ENCODE peak calls at places on chromosome 12, in seven cellular contexts. T is right lobe of liver; U is neural progenitor cell; W is uterus; A is CD4-positive, alpha-beta memory T cell; M is CD8-positive, alpha-beta memory T cell; R is fibroblast of mammary gland. P is an unnamed sample.

GRCh38 chr12:58629376-58629775 is 290.9 kb downstream of the LRIG3 start:
- DNase-seq in T (no peak), U (no peak), W (no peak), A (no peak), M (no peak), R (peak), P (no peak)

GRCh38 chr12:111826316-111826715 is 15.7 kb upstream of the MAPKAPK5 start:
- DNase-seq in T (no peak), U (no peak), W (no peak), A (no peak), M (no peak), R (no peak), P (no peak)

GRCh38 chr12:49225551-49226166 is 36.8 kb upstream of the TUBA1A start:
- DNase-seq in T (no peak), U (no peak), W (no peak), A (no peak), M (no peak), R (peak), P (no peak)

GRCh38 chr12:26744697-26745440 is 88.1 kb downstream of the ITPR2 start:
- DNase-seq in T (no peak), U (no peak), W (no peak), A (no peak), M (no peak), R (peak), P (no peak)

GRCh38 chr12:104182144-104182543 is 33.4 kb upstream of the TXNRD1 start:
- DNase-seq in T (peak), U (no peak), W (peak), A (no peak), M (no peak), R (peak), P (no peak)

GRCh38 chr12:11976005-11976404 is 94.7 kb upstream of the BCL2L14 start:
- DNase-seq in T (no peak), U (no peak), W (no peak), A (no peak), M (no peak), R (no peak), P (no peak)

GRCh38 chr12:28026701-28027100 is 54.2 kb upstream of the PTHLH start:
- DNase-seq in T (no peak), U (no peak), W (no peak), A (no peak), M (no peak), R (no peak), P (no peak)

GRCh38 chr12:16389594-16389993 is 42.1 kb downstream of the MGST1 start:
- DNase-seq in T (no peak), U (no peak), W (no peak), A (no peak), M (no peak), R (peak), P (no peak)

GRCh38 chr12:23415180-23415579 is 534.3 kb downstream of the SOX5 start:
- DNase-seq in T (no peak), U (no peak), W (no peak), A (no peak), M (no peak), R (no peak), P (no peak)

GRCh38 chr12:78470354-78471195 is 394.0 kb upstream of the SYT1 start:
- DNase-seq in T (no peak), U (peak), W (no peak), A (no peak), M (no peak), R (peak), P (peak)

GRCh38 chr12:6947615-6948014 is 3.5 kb upstream of the PTPN6 start:
- DNase-seq in T (no peak), U (no peak), W (no peak), A (peak), M (no peak), R (no peak), P (no peak)

GRCh38 chr12:113407931-113408585 is 4.4 kb upstream of the SDS start:
- DNase-seq in T (no peak), U (no peak), W (no peak), A (no peak), M (no peak), R (peak), P (no peak)

GRCh38 chr12:26935636-26936378 is 2.0 kb downstream of the INTS13 start:
- DNase-seq in T (no peak), U (no peak), W (no peak), A (peak), M (no peak), R (no peak), P (no peak)

GRCh38 chr12:46300906-46301305 is 32.1 kb upstream of the SLC38A1 start:
- DNase-seq in T (no peak), U (no peak), W (no peak), A (no peak), M (no peak), R (peak), P (no peak)

GRCh38 chr12:115761784-115762183 is 515.7 kb downstream of the MED13L start:
- DNase-seq in T (no peak), U (no peak), W (no peak), A (no peak), M (no peak), R (no peak), P (no peak)

GRCh38 chr12:14892726-14893442 is 7.2 kb upstream of the MGP start:
- DNase-seq in T (no peak), U (peak), W (peak), A (no peak), M (no peak), R (peak), P (peak)

GRCh38 chr12:104272938-104273337 is 30.6 kb upstream of the EID3 start:
- DNase-seq in T (no peak), U (no peak), W (no peak), A (no peak), M (no peak), R (no peak), P (no peak)

GRCh38 chr12:13981296-13981962 is at the start of gene GRIN2B:
- DNase-seq in T (no peak), U (peak), W (no peak), A (no peak), M (no peak), R (peak), P (no peak)

GRCh38 chr12:110042260-110042659 is 6.1 kb downstream of the C12orf76 start:
- DNase-seq in T (peak), U (no peak), W (no peak), A (no peak), M (no peak), R (no peak), P (no peak)

GRCh38 chr12:62703011-62703380 is 232.0 kb downstream of the PPM1H start:
- DNase-seq in T (no peak), U (no peak), W (no peak), A (no peak), M (no peak), R (no peak), P (no peak)

GRCh38 chr12:28622416-28622815 is 432.2 kb downstream of the CCDC91 start:
- DNase-seq in T (no peak), U (no peak), W (no peak), A (no peak), M (no peak), R (peak), P (no peak)

GRCh38 chr12:51019927-51020326 is 6.3 kb downstream of the SLC11A2 start:
- DNase-seq in T (no peak), U (no peak), W (no peak), A (no peak), M (no peak), R (no peak), P (no peak)

GRCh38 chr12:109923038-109923437 is 23.0 kb downstream of the TCHP start:
- DNase-seq in T (no peak), U (no peak), W (no peak), A (no peak), M (no peak), R (no peak), P (no peak)

GRCh38 chr12:22396253-22396652 is 61.7 kb upstream of the ST8SIA1 start:
- DNase-seq in T (no peak), U (no peak), W (no peak), A (peak), M (no peak), R (no peak), P (no peak)

GRCh38 chr12:78088391-78088832 is 257.7 kb downstream of the NAV3 start:
- DNase-seq in T (no peak), U (no peak), W (no peak), A (no peak), M (no peak), R (peak), P (no peak)

GRCh38 chr12:111363578-111363977 is 5.3 kb downstream of the PHETA1 start:
- DNase-seq in T (no peak), U (no peak), W (no peak), A (no peak), M (no peak), R (no peak), P (no peak)

GRCh38 chr12:12715459-12716150 is 1.6 kb upstream of the CDKN1B start:
- DNase-seq in T (no peak), U (no peak), W (no peak), A (no peak), M (no peak), R (no peak), P (peak)

GRCh38 chr12:2944401-2945047 is 14.7 kb upstream of the TEAD4 start:
- DNase-seq in T (peak), U (peak), W (peak), A (no peak), M (peak), R (peak), P (peak)

GRCh38 chr12:50661300-50662120 is 102.4 kb upstream of the ATF1 start:
- DNase-seq in T (no peak), U (no peak), W (no peak), A (no peak), M (no peak), R (no peak), P (peak)

GRCh38 chr12:132171968-132172521 is 27.8 kb downstream of the NOC4L start:
- DNase-seq in T (peak), U (no peak), W (no peak), A (peak), M (no peak), R (no peak), P (no peak)

GRCh38 chr12:90013409-90013808 is 304.8 kb upstream of the ATP2B1 start:
- DNase-seq in T (no peak), U (peak), W (no peak), A (peak), M (no peak), R (peak), P (peak)

GRCh38 chr12:108734200-108734906 is 3.0 kb upstream of the CORO1C start:
- DNase-seq in T (peak), U (no peak), W (no peak), A (no peak), M (no peak), R (peak), P (peak)

GRCh38 chr12:10068634-10069033 is 30.2 kb downstream of the CLEC1A start:
- DNase-seq in T (no peak), U (no peak), W (no peak), A (no peak), M (no peak), R (no peak), P (no peak)

GRCh38 chr12:66190519-66191406 is 1.7 kb downstream of the IRAK3 start:
- DNase-seq in T (no peak), U (no peak), W (no peak), A (no peak), M (no peak), R (peak), P (no peak)

DNA sequence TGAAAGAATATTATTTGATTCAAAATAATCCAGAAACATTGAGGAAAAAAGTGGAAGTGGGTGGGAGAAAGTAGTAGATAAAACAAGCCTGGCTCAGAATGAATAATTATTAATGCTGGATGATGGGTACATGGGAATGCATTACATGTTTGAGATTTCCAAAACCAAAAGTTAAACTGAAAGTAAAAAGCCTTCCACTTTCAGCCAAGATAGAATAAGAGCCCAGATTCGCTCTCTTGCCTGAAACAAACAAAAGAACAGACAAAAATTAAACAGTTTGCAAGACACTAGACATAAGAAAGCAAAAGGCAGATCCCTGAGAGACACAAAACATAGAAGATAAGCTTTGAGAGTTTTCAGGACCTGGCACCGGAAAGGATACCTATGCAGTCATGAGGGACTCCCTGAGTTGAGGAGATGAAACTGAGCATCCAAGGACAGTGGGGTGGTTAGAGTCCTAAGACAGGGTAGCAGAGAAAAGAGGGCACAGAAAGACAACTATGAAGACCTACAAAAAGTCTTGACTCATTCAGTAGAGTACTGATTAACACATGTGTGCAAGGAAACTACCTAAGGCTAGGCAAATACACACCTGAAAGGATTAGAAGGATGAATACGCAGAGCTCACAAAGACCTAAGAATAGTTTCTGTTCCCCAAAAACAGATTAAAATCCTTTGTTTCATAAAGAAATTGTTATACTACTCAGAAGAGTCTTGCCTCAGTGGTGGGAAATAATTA is 54.1 kb downstream of the CEP83 start:
- DNase-seq in T (no peak), U (no peak), W (no peak), A (no peak), M (no peak), R (peak), P (peak)
- H3K4me3 ChIP-seq in T (no peak), U (no peak), W (peak), A (no peak), M (no peak), R (no peak), P (peak)

GRCh38 chr12:31514912-31515311 is 76.0 kb downstream of the DENND5B start:
- DNase-seq in T (no peak), U (no peak), W (no peak), A (no peak), M (no peak), R (no peak), P (no peak)
- H3K4me3 ChIP-seq in T (no peak), U (no peak), W (no peak), A (no peak), M (no peak), R (no peak), P (no peak)

GRCh38 chr12:92035477-92035876 is 110.2 kb downstream of the BTG1 start:
- DNase-seq in T (no peak), U (no peak), W (no peak), A (no peak), M (no peak), R (no peak), P (no peak)
- H3K4me3 ChIP-seq in T (no peak), U (no peak), W (peak), A (peak), M (peak), R (no peak), P (peak)

GRCh38 chr12:65170245-65170881 is 980 bp downstream of the LEMD3 start:
- DNase-seq in T (peak), U (peak), W (peak), A (peak), M (peak), R (peak), P (peak)

GRCh38 chr12:65169311-65170244 is at the start of gene LEMD3:
- DNase-seq in T (peak), U (peak), W (peak), A (peak), M (peak), R (peak), P (peak)

GRCh38 chr12:65171073-65171472 is 1.7 kb downstream of the LEMD3 start:
- DNase-seq in T (no peak), U (no peak), W (no peak), A (no peak), M (no peak), R (peak), P (no peak)

GRCh38 chr12:65168606-65169310 is 625 bp upstream of the LEMD3 start:
- DNase-seq in T (no peak), U (no peak), W (no peak), A (no peak), M (no peak), R (no peak), P (peak)

GRCh38 chr12:65171870-65172269 is 2.5 kb downstream of the LEMD3 start:
- DNase-seq in T (no peak), U (no peak), W (no peak), A (peak), M (no peak), R (no peak), P (peak)
- H3K4me3 ChIP-seq in T (peak), U (no peak), W (peak), A (no peak), M (peak), R (peak), P (peak)

DNA sequence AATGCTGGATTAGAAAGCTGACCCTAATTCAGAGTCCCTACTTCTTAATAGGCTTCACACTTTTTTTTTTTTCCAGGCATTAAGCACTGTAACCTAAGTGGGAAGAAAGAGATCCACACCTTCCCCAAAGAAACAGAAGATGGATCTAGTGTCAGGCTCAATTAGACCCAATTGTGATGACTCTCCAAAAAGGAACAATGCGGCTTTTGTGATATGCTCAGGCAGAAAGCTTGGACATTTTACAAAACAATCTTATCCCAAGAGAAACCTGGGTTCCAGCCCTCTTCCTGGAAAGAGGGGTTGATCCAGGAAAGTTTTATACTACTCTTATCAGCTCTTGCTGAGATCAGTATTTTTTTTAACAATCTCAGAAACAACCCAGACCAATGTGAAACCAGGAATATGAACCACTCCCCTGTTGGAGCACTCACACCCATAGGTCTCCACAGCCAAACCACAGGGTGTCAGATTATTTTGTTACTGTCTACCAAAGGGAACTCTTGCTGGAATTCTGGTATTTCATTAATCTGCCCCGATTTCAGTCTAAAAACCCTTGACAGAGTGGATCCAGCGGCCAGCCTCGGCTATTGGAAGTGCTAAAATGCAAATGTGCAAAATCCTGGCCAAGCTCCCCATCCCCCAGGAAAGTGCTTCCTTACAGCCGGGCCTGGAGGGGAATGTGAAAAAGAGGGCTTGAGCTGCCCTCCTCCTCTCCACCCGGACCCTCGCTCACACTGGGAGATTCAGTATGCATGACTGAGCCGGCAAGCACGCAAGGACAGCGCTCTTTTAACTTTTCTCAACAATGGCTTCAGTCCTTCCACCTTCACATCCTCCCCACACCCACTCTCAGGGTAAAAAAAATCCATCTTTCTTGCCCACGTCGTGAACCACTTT is 4.0 kb downstream of the FBXL14 start:
- DNase-seq in T (no peak), U (peak), W (no peak), A (no peak), M (no peak), R (peak), P (no peak)
- H3K4me3 ChIP-seq in T (peak), U (peak), W (peak), A (peak), M (peak), R (peak), P (peak)

DNA sequence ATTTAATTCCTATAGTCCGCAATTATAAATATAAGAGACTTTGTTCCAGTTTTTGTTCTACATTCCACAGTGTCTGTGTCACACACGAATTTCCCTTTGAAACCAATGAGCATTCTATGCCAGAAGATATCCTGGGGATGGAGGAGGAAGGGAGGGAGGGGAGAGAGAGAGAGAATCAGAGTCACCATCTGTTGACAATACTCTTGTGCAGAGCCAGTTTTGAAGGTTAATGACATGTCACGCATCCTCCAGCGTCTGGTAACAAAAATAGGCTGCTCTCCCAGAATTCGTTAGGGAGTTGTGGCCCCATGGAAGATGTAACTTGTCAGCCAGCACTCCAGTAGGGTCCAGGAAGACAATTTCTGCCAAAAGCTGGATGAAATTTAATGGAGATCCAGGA is 213.5 kb upstream of the KRR1 start:
- DNase-seq in T (no peak), U (no peak), W (peak), A (no peak), M (no peak), R (peak), P (no peak)
- H3K4me3 ChIP-seq in T (no peak), U (no peak), W (no peak), A (no peak), M (no peak), R (no peak), P (no peak)

DNA sequence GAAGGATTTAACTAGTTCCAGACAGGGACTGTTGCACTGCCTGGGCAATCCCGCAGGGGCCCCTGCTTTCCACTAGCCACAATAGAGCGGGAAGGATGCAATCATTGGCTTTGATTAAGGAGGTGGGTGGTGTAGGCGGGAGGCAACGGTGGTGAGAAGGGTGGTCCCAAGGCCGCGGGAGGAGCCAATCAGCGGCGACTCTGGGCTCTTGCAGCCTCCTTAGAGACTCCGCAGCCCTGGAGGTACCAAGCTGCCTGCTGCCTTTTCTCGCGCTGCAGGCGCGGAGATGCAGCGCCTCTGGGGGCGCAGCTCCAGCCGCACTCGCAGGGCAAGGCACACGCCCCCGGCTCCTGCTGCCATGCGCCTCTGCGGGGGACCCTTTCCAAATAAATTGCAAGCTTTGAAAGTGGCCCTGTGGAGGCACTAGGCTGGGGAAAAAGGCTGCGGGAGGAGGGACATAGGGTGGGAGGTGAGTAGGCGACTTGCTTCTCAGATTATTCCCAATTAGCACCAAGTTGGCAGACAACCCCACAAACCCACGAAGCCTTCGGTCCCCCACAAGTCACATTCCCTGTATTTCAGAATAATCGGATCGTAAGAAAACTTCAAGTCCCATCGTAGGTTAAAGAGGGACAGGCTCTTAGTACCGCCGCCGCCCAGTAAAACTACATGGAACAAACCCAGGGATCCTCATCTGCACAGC is 860 bp upstream of the KCNA1 start:
- DNase-seq in T (no peak), U (peak), W (no peak), A (no peak), M (no peak), R (peak), P (peak)
- H3K4me3 ChIP-seq in T (no peak), U (peak), W (no peak), A (no peak), M (no peak), R (no peak), P (peak)

P was measured in GM12865.